ENCODE peak calls at places on chromosomes 12 and 14, in seven cellular contexts. W is aorta; C is transverse colon; P is tibial nerve; H is naive thymus-derived CD4-positive, alpha-beta T cell; E is CD8-positive, alpha-beta T cell; D is effector memory CD4-positive, alpha-beta T cell. G is an unnamed sample.
A peak's percentile ranks its signal among the peaks of the same experiment; 100 is the strongest.

GRCh38 chr12:101748907-101749306 is 9.6 kb upstream of the SYCP3 start:
- DNase-seq in D (no peak), H (no peak), P (no peak), W (no peak), C (no peak), E (no peak), G (no peak)

GRCh38 chr12:91127751-91128150 is 16.5 kb upstream of the LUM start:
- DNase-seq in C (no peak), H (no peak), E (no peak), P (no peak), D (no peak), W (no peak), G (no peak)

GRCh38 chr12:104378427-104378826 is 74.9 kb downstream of the EID3 start:
- DNase-seq in H (no peak), E (no peak), W (no peak), D (no peak), C (no peak), P (no peak), G (no peak)

GRCh38 chr12:61821381-61821780 is 438.8 kb upstream of the USP15 start:
- DNase-seq in E (no peak), C (no peak), W (no peak), P (no peak), H (no peak), D (no peak), G (no peak)

GRCh38 chr14:91232631-91233030 is 11.9 kb downstream of the GPR68 start:
- DNase-seq in H (no peak), E (no peak), P (no peak), C (no peak), W (no peak), D (no peak), G (no peak)

GRCh38 chr14:52700701-52701172 is 5.4 kb upstream of the ERO1A start:
- DNase-seq in H (no peak), C (no peak), W (no peak), P (no peak), E (no peak), D (no peak), G (no peak)

GRCh38 chr14:26982071-26982470 is 384.2 kb upstream of the NOVA1 start:
- DNase-seq in P (no peak), E (no peak), C (no peak), D (no peak), H (no peak), W (no peak), G (no peak)

GRCh38 chr12:76571256-76571655 is 11.7 kb upstream of the OSBPL8 start:
- DNase-seq in P (no peak), D (no peak), H (no peak), W (no peak), E (no peak), C (no peak), G (no peak)

GRCh38 chr12:120922279-120922678 is 18.1 kb upstream of the SPPL3 start:
- DNase-seq in C (no peak), D (no peak), W (no peak), H (no peak), E (no peak), P (no peak), G (no peak)

GRCh38 chr12:88299567-88300101 is 157.5 kb downstream of the TMTC3 start:
- DNase-seq in C (no peak), H (no peak), D (no peak), E (no peak), W (no peak), P (no peak), G (no peak)

GRCh38 chr12:133057446-133057845 is 20.1 kb downstream of the ZNF84 start:
- DNase-seq in C (no peak), P (no peak), H (no peak), D (no peak), E (no peak), W (no peak), G (no peak)

GRCh38 chr12:124496584-124496983 is 70.8 kb downstream of the NCOR2 start:
- DNase-seq in C (no peak), E (no peak), H (no peak), D (no peak), P (no peak), W (no peak), G (no peak)

GRCh38 chr12:124498870-124499753 is 68.3 kb downstream of the NCOR2 start:
- DNase-seq in W (no peak), P (peak; percentile 47), H (no peak), C (no peak), D (no peak), E (no peak), G (no peak)

GRCh38 chr12:124497039-124497438 is 70.4 kb downstream of the NCOR2 start:
- DNase-seq in E (no peak), W (no peak), P (no peak), C (no peak), D (no peak), H (no peak), G (no peak)

GRCh38 chr12:124498178-124498869 is 69.1 kb downstream of the NCOR2 start:
- DNase-seq in P (no peak), H (no peak), W (no peak), C (no peak), D (no peak), E (no peak), G (no peak)

DNA sequence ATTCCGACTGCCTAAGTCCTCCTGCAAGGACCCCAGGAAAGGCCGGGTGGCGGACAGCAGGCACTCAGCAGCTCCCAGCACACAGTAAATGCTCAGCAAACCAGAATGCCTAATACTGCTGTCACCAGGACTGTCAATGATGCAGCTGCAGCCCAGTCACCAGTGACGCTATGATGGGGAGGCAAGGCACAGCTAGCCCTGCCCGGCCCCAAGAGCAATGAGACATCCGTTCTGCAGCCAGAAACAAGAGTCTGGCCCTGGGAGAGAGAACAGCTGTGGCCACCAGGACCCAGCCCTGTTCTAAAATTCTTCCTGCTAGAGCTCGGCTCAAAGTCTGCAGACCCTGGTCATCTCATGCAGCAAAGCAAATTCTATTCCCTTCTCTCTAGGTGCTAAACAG is 69.8 kb downstream of the NCOR2 start:
- DNase-seq in H (no peak), E (no peak), W (peak; percentile 88), C (no peak), D (no peak), P (peak; percentile 62), G (no peak)
- H3K4me3 ChIP-seq in H (no peak overlapping the region), E (no peak overlapping the region), W (no peak overlapping the region), C (no peak overlapping the region), D (no peak overlapping the region), P (no peak overlapping the region), G (no peak overlapping the region)

DNA sequence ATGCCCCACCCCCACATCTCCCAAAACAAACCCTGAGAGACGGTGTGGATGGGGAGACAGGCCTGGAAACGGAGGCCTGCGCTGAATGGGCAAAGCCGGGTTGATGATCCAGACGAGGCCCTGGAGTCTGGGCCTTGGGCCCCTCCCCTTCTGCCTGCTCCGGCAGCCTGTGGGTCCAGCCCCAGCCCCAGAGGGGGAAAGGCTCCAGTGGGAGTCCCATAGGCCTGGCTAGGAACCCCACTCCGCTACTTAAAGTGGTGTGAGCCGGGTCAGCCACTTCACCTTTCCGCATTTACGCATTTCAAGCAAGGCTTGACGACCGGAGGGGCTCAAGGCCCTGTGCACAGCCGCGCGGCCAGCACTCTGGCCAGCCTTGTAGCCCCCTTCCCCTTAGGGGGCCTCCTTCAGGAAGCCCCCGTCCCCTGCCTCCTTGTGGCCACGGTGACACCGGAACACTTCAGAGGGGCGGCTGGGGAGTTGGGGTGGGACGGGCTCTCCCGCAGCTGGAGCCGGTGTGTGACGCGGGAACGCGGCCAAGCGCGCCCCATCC is 608 bp upstream of the TNFAIP2 start:
- DNase-seq in H (no peak), W (no peak), E (no peak), P (no peak), C (no peak), D (no peak), G (no peak)
- H3K4me1 ChIP-seq in H (no peaks in the 10 kb centered on the region), W (no peaks in the 10 kb centered on the region), E (no peaks in the 10 kb centered on the region), P (peaks cover 66% of the 10 kb centered on the region), C (peaks cover 37% of the 10 kb centered on the region), D (peaks cover 17% of the 10 kb centered on the region), G (peaks cover 12% of the 10 kb centered on the region)

GRCh38 chr14:68634346-68634745 is 158.5 kb downstream of the ZFP36L1 start:
- DNase-seq in P (no peak), W (peak; percentile 43), E (peak; percentile 31), D (no peak), C (no peak), H (no peak), G (no peak)

GRCh38 chr14:68631058-68631690 is 161.7 kb downstream of the ZFP36L1 start:
- DNase-seq in H (no peak), W (peak; percentile 36), P (no peak), C (no peak), E (peak; percentile 39), D (no peak), G (no peak)

GRCh38 chr14:68633131-68633991 is 159.5 kb downstream of the ZFP36L1 start:
- DNase-seq in D (no peak), C (no peak), H (no peak), E (peak; percentile 32), W (peak; percentile 67), P (no peak), G (no peak)

GRCh38 chr14:68631691-68632590 is 160.9 kb downstream of the ZFP36L1 start:
- DNase-seq in E (peak; percentile 46), D (no peak), W (peak; percentile 57), P (peak; percentile 53), C (no peak), H (no peak), G (no peak)

DNA sequence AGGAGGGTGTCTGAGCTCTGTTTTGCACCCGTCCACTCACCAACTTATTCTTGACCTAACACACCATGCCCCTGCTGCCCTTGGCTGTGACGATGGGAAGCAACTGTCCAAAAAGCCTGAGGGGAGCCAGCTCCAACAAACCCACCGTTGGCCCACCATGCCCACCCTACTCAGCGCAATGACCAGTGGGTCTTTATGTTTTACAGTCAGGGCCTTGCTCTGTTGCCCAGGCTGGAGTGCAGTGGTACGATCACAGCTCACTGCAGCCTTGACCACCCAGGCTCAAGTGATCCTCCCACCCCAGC is 160.3 kb downstream of the ZFP36L1 start:
- DNase-seq in H (no peak), C (no peak), E (no peak), P (no peak), D (no peak), W (peak; percentile 70), G (no peak)
- H3K27ac ChIP-seq in H (no peak overlapping the region), C (peak overlapping the region; percentile 66), E (no peak overlapping the region), P (peak overlapping the region; percentile 46), D (no peak overlapping the region), W (no peak overlapping the region), G (no peak overlapping the region)

GRCh38 chr14:99945732-99946651 is 119.2 kb upstream of the EVL start:
- DNase-seq in E (no peak), P (no peak), D (no peak), C (no peak), H (no peak), W (no peak), G (peak; percentile 44)
- H3K4me3 ChIP-seq in E (peak overlapping the region; percentile 44), P (no peak overlapping the region), D (no peak overlapping the region), C (no peak overlapping the region), H (peak overlapping the region; percentile 21), W (no peak overlapping the region), G (no peak overlapping the region)

GRCh38 chr14:77316872-77317271 is 3.8 kb downstream of the POMT2 start:
- DNase-seq in D (no peak), W (no peak), H (no peak), E (no peak), P (no peak), C (peak; percentile 25), G (no peak)
- H3K4me1 ChIP-seq in D (no peaks in the 10 kb centered on the region), W (no peaks in the 10 kb centered on the region), H (no peaks in the 10 kb centered on the region), E (peaks cover 7% of the 10 kb centered on the region), P (peaks cover 35% of the 10 kb centered on the region), C (peaks cover 30% of the 10 kb centered on the region), G (peaks cover 6% of the 10 kb centered on the region)

GRCh38 chr12:130813949-130814348 is 25.1 kb downstream of the STX2 start:
- DNase-seq in E (no peak), D (no peak), H (no peak), P (no peak), W (no peak), C (no peak), G (no peak)
- H3K27ac ChIP-seq in E (no peak overlapping the region), D (no peak overlapping the region), H (no peak overlapping the region), P (no peak overlapping the region), W (no peak overlapping the region), C (no peak overlapping the region), G (no peak overlapping the region)

GRCh38 chr14:73784065-73784987 is 67.3 kb upstream of the PTGR2 start:
- DNase-seq in E (no peak), D (no peak), W (no peak), C (no peak), H (no peak), P (no peak), G (no peak)
- H3K4me3 ChIP-seq in E (peak overlapping the region; percentile 88), D (no peak overlapping the region), W (no peak overlapping the region), C (peak overlapping the region; percentile 77), H (peak overlapping the region; percentile 91), P (peak overlapping the region; percentile 85), G (peak overlapping the region; percentile 89)

G was measured in CD4-positive, alpha-beta memory T cell.